ENCODE peak calls at places on chromosomes 11 and 22, in four cellular contexts. One of them, this sample, is unnamed.

GRCh38 chr22:29039148-29039547 is 22.5 kb downstream of the C22orf31 start:
- DNase-seq in NCI-H1105 treated with DMSO at 0.1 percent for 48 hours: no peak
- DNase-seq in frontal cortex: no peak
- DNase-seq in WTC11: no peak
- DNase-seq in this sample: no peak

GRCh38 chr11:90204832-90205646 is 17.8 kb downstream of the CHORDC1 start:
- DNase-seq in WTC11: no peak
- DNase-seq in NCI-H1105 treated with DMSO at 0.1 percent for 48 hours: peak
- DNase-seq in frontal cortex: no peak
- DNase-seq in this sample: peak

GRCh38 chr11:45936655-45937054 is 14.2 kb downstream of the LARGE2 start:
- DNase-seq in frontal cortex: no peak
- DNase-seq in NCI-H1105 treated with DMSO at 0.1 percent for 48 hours: no peak
- DNase-seq in WTC11: no peak
- DNase-seq in this sample: no peak

GRCh38 chr11:19846654-19847330 is 134.2 kb downstream of the NAV2 start:
- DNase-seq in frontal cortex: no peak
- DNase-seq in NCI-H1105 treated with DMSO at 0.1 percent for 48 hours: peak
- DNase-seq in WTC11: no peak
- DNase-seq in this sample: no peak

GRCh38 chr22:19058713-19059451 is 63.3 kb downstream of the DGCR2 start:
- DNase-seq in WTC11: no peak
- DNase-seq in frontal cortex: no peak
- DNase-seq in NCI-H1105 treated with DMSO at 0.1 percent for 48 hours: no peak
- DNase-seq in this sample: no peak

GRCh38 chr11:131481317-131481716 is 110.9 kb downstream of the NTM start:
- DNase-seq in NCI-H1105 treated with DMSO at 0.1 percent for 48 hours: no peak
- DNase-seq in frontal cortex: no peak
- DNase-seq in WTC11: no peak
- DNase-seq in this sample: no peak

GRCh38 chr11:31997955-31998354 is 92.9 kb upstream of the RCN1 start:
- DNase-seq in frontal cortex: no peak
- DNase-seq in NCI-H1105 treated with DMSO at 0.1 percent for 48 hours: no peak
- DNase-seq in WTC11: no peak
- DNase-seq in this sample: no peak

GRCh38 chr11:69726019-69726418 is 22.2 kb upstream of the FGF19 start:
- DNase-seq in WTC11: no peak
- DNase-seq in frontal cortex: no peak
- DNase-seq in NCI-H1105 treated with DMSO at 0.1 percent for 48 hours: no peak
- DNase-seq in this sample: no peak

GRCh38 chr11:44629732-44630345 is 64.4 kb downstream of the CD82 start:
- DNase-seq in frontal cortex: no peak
- DNase-seq in WTC11: no peak
- DNase-seq in NCI-H1105 treated with DMSO at 0.1 percent for 48 hours: no peak
- DNase-seq in this sample: no peak

GRCh38 chr11:66011239-66011784 is 496 bp upstream of the CST6 start:
- DNase-seq in NCI-H1105 treated with DMSO at 0.1 percent for 48 hours: no peak
- DNase-seq in frontal cortex: no peak
- DNase-seq in WTC11: no peak
- DNase-seq in this sample: peak

GRCh38 chr22:37932821-37933578 is 20.4 kb downstream of the C22orf23 start:
- DNase-seq in WTC11: no peak
- DNase-seq in frontal cortex: no peak
- DNase-seq in NCI-H1105 treated with DMSO at 0.1 percent for 48 hours: peak
- DNase-seq in this sample: no peak

GRCh38 chr11:30282289-30282631 is 40.6 kb upstream of the ARL14EP start:
- DNase-seq in WTC11: no peak
- DNase-seq in frontal cortex: no peak
- DNase-seq in NCI-H1105 treated with DMSO at 0.1 percent for 48 hours: no peak
- DNase-seq in this sample: no peak

GRCh38 chr22:21754523-21755128 is 19.0 kb upstream of the YPEL1 start:
- DNase-seq in frontal cortex: no peak
- DNase-seq in NCI-H1105 treated with DMSO at 0.1 percent for 48 hours: peak
- DNase-seq in WTC11: no peak
- DNase-seq in this sample: no peak

GRCh38 chr11:25612806-25613205 is 719.1 kb upstream of the ANO3 start:
- DNase-seq in frontal cortex: no peak
- DNase-seq in WTC11: no peak
- DNase-seq in NCI-H1105 treated with DMSO at 0.1 percent for 48 hours: no peak
- DNase-seq in this sample: no peak

GRCh38 chr11:69391192-69392103 is 90.0 kb upstream of the LINC01488 start:
- DNase-seq in NCI-H1105 treated with DMSO at 0.1 percent for 48 hours: peak
- DNase-seq in WTC11: no peak
- DNase-seq in frontal cortex: no peak
- DNase-seq in this sample: no peak

GRCh38 chr11:114279778-114280532 is 16.2 kb upstream of the NNMT start:
- DNase-seq in WTC11: no peak
- DNase-seq in NCI-H1105 treated with DMSO at 0.1 percent for 48 hours: no peak
- DNase-seq in frontal cortex: no peak
- DNase-seq in this sample: no peak

GRCh38 chr11:46006418-46007070 is 84.1 kb downstream of the LARGE2 start:
- DNase-seq in frontal cortex: peak
- DNase-seq in NCI-H1105 treated with DMSO at 0.1 percent for 48 hours: peak
- DNase-seq in WTC11: no peak
- DNase-seq in this sample: peak

GRCh38 chr11:72781313-72782080 is 12.3 kb downstream of the STARD10 start:
- DNase-seq in WTC11: peak
- DNase-seq in frontal cortex: peak
- DNase-seq in NCI-H1105 treated with DMSO at 0.1 percent for 48 hours: peak
- DNase-seq in this sample: peak

GRCh38 chr11:36452231-36452630 is 57.8 kb downstream of the TRAF6 start:
- DNase-seq in WTC11: no peak
- DNase-seq in NCI-H1105 treated with DMSO at 0.1 percent for 48 hours: no peak
- DNase-seq in frontal cortex: no peak
- DNase-seq in this sample: no peak

GRCh38 chr11:63839508-63840355 is 822 bp downstream of the MARK2 start:
- DNase-seq in frontal cortex: no peak
- DNase-seq in NCI-H1105 treated with DMSO at 0.1 percent for 48 hours: no peak
- DNase-seq in WTC11: no peak
- DNase-seq in this sample: peak